ENCODE peak calls at places on chromosomes 1 and 21, in nine cellular contexts. J is uterus, I is mucosa of descending colon, Z is AG09309, F is vagina, H is GM13977, Y is psoas muscle, N is BJ, G is astrocyte of the spinal cord. K is an unnamed sample.

GRCh38 chr1:220809187-220809550 is 22.5 kb downstream of the MTARC1 start:
- DNase-seq in J (no peak), I (no peak), Z (no peak), F (no peak), H (no peak), Y (no peak), N (no peak), G (no peak), K (no peak)

GRCh38 chr1:60765204-60765603 is 317.2 kb upstream of the NFIA start:
- DNase-seq in J (no peak), I (peak; percentile 61), Z (no peak), F (no peak), H (peak; percentile 12), Y (no peak), N (no peak), G (peak; percentile 31), K (peak; percentile 36)

GRCh38 chr1:18684306-18684705 is 53.7 kb downstream of the PAX7 start:
- DNase-seq in J (no peak), I (no peak), Z (no peak), F (no peak), H (no peak), Y (no peak), N (no peak), G (no peak), K (no peak)

GRCh38 chr1:169307176-169307575 is 60.4 kb downstream of the NME7 start:
- DNase-seq in J (no peak), I (no peak), Z (no peak), F (no peak), H (no peak), Y (no peak), N (no peak), G (no peak), K (no peak)

GRCh38 chr1:3624194-3625136 is at the start of gene TPRG1L:
- DNase-seq in J (peak; percentile 98), I (peak; percentile 99), Z (peak; percentile 61), F (peak; percentile 96), H (peak; percentile 100), Y (peak; percentile 99), N (peak; percentile 74), G (peak; percentile 95), K (peak; percentile 96)

GRCh38 chr1:156870734-156871133 is 10.1 kb downstream of the NTRK1 start:
- DNase-seq in J (no peak), I (no peak), Z (peak; percentile 71), F (no peak), H (no peak), Y (peak; percentile 6), N (peak; percentile 57), G (peak; percentile 85), K (no peak)

GRCh38 chr1:205518616-205519540 is 14.4 kb downstream of the CDK18 start:
- DNase-seq in J (no peak), I (no peak), Z (no peak), F (no peak), H (no peak), Y (no peak), N (no peak), G (no peak), K (no peak)

GRCh38 chr21:15935530-15935929 is 205.7 kb downstream of the USP25 start:
- DNase-seq in J (no peak), I (no peak), Z (no peak), F (no peak), H (no peak), Y (no peak), N (no peak), G (no peak), K (no peak)

GRCh38 chr1:182147136-182147815 is 85.8 kb upstream of the ZNF648 start:
- DNase-seq in J (no peak), I (peak; percentile 34), Z (peak; percentile 28), F (no peak), H (peak; percentile 44), Y (no peak), N (no peak), G (no peak), K (no peak)

GRCh38 chr1:153610334-153611023 is 2.5 kb downstream of the S100A16 start:
- DNase-seq in J (no peak), I (no peak), Z (no peak), F (no peak), H (no peak), Y (no peak), N (no peak), G (peak; percentile 24), K (peak; percentile 35)

GRCh38 chr1:154420172-154420571 is 15.0 kb downstream of the IL6R start:
- DNase-seq in J (peak; percentile 89), I (peak; percentile 68), Z (no peak), F (peak; percentile 97), H (no peak), Y (peak; percentile 96), N (peak; percentile 30), G (peak; percentile 95), K (peak; percentile 81)

GRCh38 chr1:2534775-2535387 is 4.8 kb upstream of the HES5 start:
- DNase-seq in J (no peak), I (peak; percentile 64), Z (no peak), F (no peak), H (no peak), Y (no peak), N (no peak), G (peak; percentile 50), K (peak; percentile 40)

DNA sequence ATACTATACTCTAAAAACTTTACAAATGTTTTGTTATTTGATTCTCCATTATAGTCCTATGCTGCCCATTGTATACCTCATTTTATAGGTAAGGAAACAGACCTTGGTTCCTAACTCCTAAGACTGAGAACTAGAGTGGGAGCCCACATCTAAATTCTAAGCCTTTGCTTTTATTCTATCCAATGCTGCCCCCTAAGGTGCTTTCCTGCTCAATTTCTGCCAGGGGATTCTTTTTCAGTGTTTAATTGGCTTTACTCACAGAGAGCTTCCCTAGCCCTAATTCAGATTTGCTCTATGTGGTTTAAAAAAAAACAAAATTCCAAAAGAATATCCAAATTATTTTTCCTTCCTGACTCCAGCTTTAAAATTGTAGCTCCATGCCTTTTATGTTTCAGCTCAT is 64.5 kb downstream of the KIF14 start:
- DNase-seq in J (no peak), I (no peak), Z (no peak), F (no peak), H (no peak), Y (no peak), N (no peak), G (peak; percentile 16), K (no peak)
- TF ChIP-seq CTCF in J (no peak), I (no peak), Z (peak; percentile 20), F (no peak), H (no peak), Y (no peak), N (no peak), G (no peak), K (no peak)

GRCh38 chr21:42864812-42865211 is 14.5 kb downstream of the WDR4 start:
- DNase-seq in J (no peak), I (no peak), Z (no peak), F (no peak), H (no peak), Y (no peak), N (no peak), G (no peak), K (no peak)

GRCh38 chr21:42862774-42863503 is 16.4 kb downstream of the WDR4 start:
- DNase-seq in J (no peak), I (peak; percentile 70), Z (no peak), F (no peak), H (no peak), Y (no peak), N (no peak), G (no peak), K (peak; percentile 28)

GRCh38 chr21:42863504-42863870 is 15.9 kb downstream of the WDR4 start:
- DNase-seq in J (no peak), I (no peak), Z (no peak), F (no peak), H (no peak), Y (no peak), N (no peak), G (no peak), K (no peak)

GRCh38 chr21:42865361-42866160 is 13.8 kb downstream of the WDR4 start:
- DNase-seq in J (no peak), I (no peak), Z (no peak), F (no peak), H (no peak), Y (peak; percentile 75), N (no peak), G (no peak), K (no peak)

GRCh38 chr21:42864286-42864685 is 15.1 kb downstream of the WDR4 start:
- DNase-seq in J (no peak), I (no peak), Z (no peak), F (no peak), H (no peak), Y (no peak), N (no peak), G (no peak), K (no peak)
- TF ChIP-seq CTCF in J (no peak), I (no peak), Z (no peak), F (no peak), H (no peak), Y (no peak), N (no peak), G (no peak), K (no peak)

GRCh38 chr1:183912265-183912886 is 107.5 kb downstream of the RGL1 start:
- DNase-seq in J (no peak), I (no peak), Z (no peak), F (no peak), H (peak; percentile 29), Y (no peak), N (no peak), G (no peak), K (no peak)
- TF ChIP-seq CTCF in J (no peak), I (no peak), Z (no peak), F (no peak), H (no peak), Y (no peak), N (no peak), G (no peak), K (no peak)

GRCh38 chr1:145859491-145860159 is 744 bp upstream of the PIAS3 start:
- DNase-seq in J (peak; percentile 95), I (peak; percentile 90), Z (peak; percentile 45), F (peak; percentile 94), H (peak; percentile 93), Y (peak; percentile 96), N (peak; percentile 57), G (peak; percentile 89), K (peak; percentile 95)

GRCh38 chr1:145858937-145859490 is at the start of gene PIAS3:
- DNase-seq in J (peak; percentile 96), I (peak; percentile 95), Z (peak; percentile 73), F (peak; percentile 96), H (peak; percentile 99), Y (peak; percentile 98), N (peak; percentile 65), G (peak; percentile 97), K (peak; percentile 98)

GRCh38 chr1:145858238-145858936 is 494 bp downstream of the PIAS3 start:
- DNase-seq in J (peak; percentile 61), I (peak; percentile 77), Z (no peak), F (no peak), H (peak; percentile 85), Y (no peak), N (no peak), G (peak; percentile 22), K (peak; percentile 61)

GRCh38 chr1:145857170-145857569 is 1.7 kb downstream of the PIAS3 start:
- DNase-seq in J (no peak), I (no peak), Z (no peak), F (no peak), H (no peak), Y (no peak), N (no peak), G (no peak), K (no peak)

DNA sequence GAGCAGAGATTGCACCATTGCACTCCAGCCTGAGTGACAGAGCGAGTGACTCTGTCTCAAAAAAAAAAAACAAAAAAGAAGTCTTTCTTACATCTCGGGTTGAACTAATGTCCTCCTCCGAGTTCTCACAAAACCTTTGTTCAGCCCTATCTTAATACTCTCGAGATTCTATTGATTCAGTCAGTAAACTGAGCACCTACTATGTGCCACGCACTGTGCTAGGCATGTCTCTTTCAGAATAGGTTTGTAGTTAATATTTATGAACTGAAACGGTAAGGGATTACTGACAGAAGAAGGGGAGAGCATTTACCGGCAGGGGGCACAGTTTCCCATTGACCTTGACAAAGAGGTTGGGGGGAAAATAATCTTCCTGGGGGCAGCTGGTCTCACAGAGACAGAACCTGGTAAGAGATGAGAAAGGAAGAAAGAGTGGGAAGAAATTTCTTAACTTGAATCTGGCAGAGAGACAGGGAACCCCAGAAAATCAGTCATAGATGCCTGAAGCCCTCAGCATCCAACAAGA is 3.4 kb downstream of the PIAS3 start:
- DNase-seq in J (no peak), I (no peak), Z (no peak), F (no peak), H (no peak), Y (no peak), N (no peak), G (no peak), K (no peak)
- TF ChIP-seq CTCF in J (no peak), I (no peak), Z (peak; percentile 30), F (no peak), H (no peak), Y (no peak), N (peak; percentile 16), G (no peak), K (no peak)

K was measured in Calu3.